ENCODE peak calls at places on chromosomes 4 and X, in seven cellular contexts. One of them, this sample, is unnamed.

GRCh38 chr4:4492161-4492847 is 49.5 kb downstream of the STX18 start:
- DNase-seq in activated CD4-positive, alpha-beta T cell treated with anti-CD3 and anti-CD28 coated beads for 24 hours: no peak
- DNase-seq in activated CD8-positive, alpha-beta T cell treated with anti-CD3 and anti-CD28 coated beads for 36 hours: peak
- DNase-seq in activated naive CD8-positive, alpha-beta T cell treated with anti-CD3 and anti-CD28 coated beads, Interleukin-2, amount 50 U/mL, for 24 hours: no peak
- DNase-seq in nucleus accumbens: no peak
- DNase-seq in AG08396: no peak
- DNase-seq in nephron progenitor cell: no peak
- DNase-seq in this sample: no peak

GRCh38 chr4:98939892-98940298 is 11.0 kb upstream of the EIF4E start:
- DNase-seq in activated CD8-positive, alpha-beta T cell treated with anti-CD3 and anti-CD28 coated beads for 36 hours: no peak
- DNase-seq in nephron progenitor cell: peak
- DNase-seq in AG08396: peak
- DNase-seq in activated CD4-positive, alpha-beta T cell treated with anti-CD3 and anti-CD28 coated beads for 24 hours: no peak
- DNase-seq in activated naive CD8-positive, alpha-beta T cell treated with anti-CD3 and anti-CD28 coated beads, Interleukin-2, amount 50 U/mL, for 24 hours: no peak
- DNase-seq in nucleus accumbens: no peak
- DNase-seq in this sample: no peak

GRCh38 chr4:143207555-143207954 is 22.8 kb downstream of the USP38 start:
- DNase-seq in activated CD8-positive, alpha-beta T cell treated with anti-CD3 and anti-CD28 coated beads for 36 hours: no peak
- DNase-seq in activated CD4-positive, alpha-beta T cell treated with anti-CD3 and anti-CD28 coated beads for 24 hours: no peak
- DNase-seq in nephron progenitor cell: no peak
- DNase-seq in activated naive CD8-positive, alpha-beta T cell treated with anti-CD3 and anti-CD28 coated beads, Interleukin-2, amount 50 U/mL, for 24 hours: no peak
- DNase-seq in AG08396: no peak
- DNase-seq in nucleus accumbens: no peak
- DNase-seq in this sample: no peak

GRCh38 chr4:5376015-5376414 is 324.7 kb downstream of the STK32B start:
- DNase-seq in activated CD8-positive, alpha-beta T cell treated with anti-CD3 and anti-CD28 coated beads for 36 hours: no peak
- DNase-seq in activated CD4-positive, alpha-beta T cell treated with anti-CD3 and anti-CD28 coated beads for 24 hours: no peak
- DNase-seq in nucleus accumbens: no peak
- DNase-seq in activated naive CD8-positive, alpha-beta T cell treated with anti-CD3 and anti-CD28 coated beads, Interleukin-2, amount 50 U/mL, for 24 hours: no peak
- DNase-seq in AG08396: no peak
- DNase-seq in nephron progenitor cell: no peak
- DNase-seq in this sample: no peak

GRCh38 chrX:148517191-148517590 is 16.8 kb downstream of the AFF2 start:
- DNase-seq in activated CD8-positive, alpha-beta T cell treated with anti-CD3 and anti-CD28 coated beads for 36 hours: no peak
- DNase-seq in nucleus accumbens: no peak
- DNase-seq in AG08396: no peak
- DNase-seq in activated CD4-positive, alpha-beta T cell treated with anti-CD3 and anti-CD28 coated beads for 24 hours: no peak
- DNase-seq in nephron progenitor cell: no peak
- DNase-seq in activated naive CD8-positive, alpha-beta T cell treated with anti-CD3 and anti-CD28 coated beads, Interleukin-2, amount 50 U/mL, for 24 hours: no peak
- DNase-seq in this sample: no peak

GRCh38 chr4:10045481-10045880 is 24.2 kb upstream of the SLC2A9 start:
- DNase-seq in nucleus accumbens: no peak
- DNase-seq in AG08396: no peak
- DNase-seq in activated CD4-positive, alpha-beta T cell treated with anti-CD3 and anti-CD28 coated beads for 24 hours: no peak
- DNase-seq in activated CD8-positive, alpha-beta T cell treated with anti-CD3 and anti-CD28 coated beads for 36 hours: no peak
- DNase-seq in nephron progenitor cell: no peak
- DNase-seq in activated naive CD8-positive, alpha-beta T cell treated with anti-CD3 and anti-CD28 coated beads, Interleukin-2, amount 50 U/mL, for 24 hours: no peak
- DNase-seq in this sample: no peak

GRCh38 chr4:181970356-181970755 is 272.8 kb upstream of the TENM3 start:
- DNase-seq in nucleus accumbens: no peak
- DNase-seq in nephron progenitor cell: no peak
- DNase-seq in activated CD8-positive, alpha-beta T cell treated with anti-CD3 and anti-CD28 coated beads for 36 hours: no peak
- DNase-seq in activated CD4-positive, alpha-beta T cell treated with anti-CD3 and anti-CD28 coated beads for 24 hours: no peak
- DNase-seq in AG08396: no peak
- DNase-seq in activated naive CD8-positive, alpha-beta T cell treated with anti-CD3 and anti-CD28 coated beads, Interleukin-2, amount 50 U/mL, for 24 hours: no peak
- DNase-seq in this sample: no peak

GRCh38 chr4:62302710-62303109 is 1102.6 kb downstream of the ADGRL3 start:
- DNase-seq in activated CD8-positive, alpha-beta T cell treated with anti-CD3 and anti-CD28 coated beads for 36 hours: no peak
- DNase-seq in AG08396: no peak
- DNase-seq in activated naive CD8-positive, alpha-beta T cell treated with anti-CD3 and anti-CD28 coated beads, Interleukin-2, amount 50 U/mL, for 24 hours: no peak
- DNase-seq in nephron progenitor cell: no peak
- DNase-seq in activated CD4-positive, alpha-beta T cell treated with anti-CD3 and anti-CD28 coated beads for 24 hours: no peak
- DNase-seq in nucleus accumbens: no peak
- DNase-seq in this sample: no peak

GRCh38 chrX:46209768-46210167 is 335.5 kb downstream of the ZNF674 start:
- DNase-seq in nucleus accumbens: no peak
- DNase-seq in AG08396: no peak
- DNase-seq in activated naive CD8-positive, alpha-beta T cell treated with anti-CD3 and anti-CD28 coated beads, Interleukin-2, amount 50 U/mL, for 24 hours: no peak
- DNase-seq in nephron progenitor cell: no peak
- DNase-seq in activated CD4-positive, alpha-beta T cell treated with anti-CD3 and anti-CD28 coated beads for 24 hours: no peak
- DNase-seq in activated CD8-positive, alpha-beta T cell treated with anti-CD3 and anti-CD28 coated beads for 36 hours: no peak
- DNase-seq in this sample: no peak

GRCh38 chrX:139724626-139725025 is 16.7 kb upstream of the MCF2 start:
- DNase-seq in activated CD8-positive, alpha-beta T cell treated with anti-CD3 and anti-CD28 coated beads for 36 hours: no peak
- DNase-seq in nucleus accumbens: no peak
- DNase-seq in nephron progenitor cell: no peak
- DNase-seq in AG08396: no peak
- DNase-seq in activated naive CD8-positive, alpha-beta T cell treated with anti-CD3 and anti-CD28 coated beads, Interleukin-2, amount 50 U/mL, for 24 hours: no peak
- DNase-seq in activated CD4-positive, alpha-beta T cell treated with anti-CD3 and anti-CD28 coated beads for 24 hours: no peak
- DNase-seq in this sample: no peak

GRCh38 chr4:189445613-189446012 is 495.1 kb upstream of the FRG1 start:
- DNase-seq in nucleus accumbens: no peak
- DNase-seq in nephron progenitor cell: no peak
- DNase-seq in activated CD8-positive, alpha-beta T cell treated with anti-CD3 and anti-CD28 coated beads for 36 hours: no peak
- DNase-seq in AG08396: no peak
- DNase-seq in activated naive CD8-positive, alpha-beta T cell treated with anti-CD3 and anti-CD28 coated beads, Interleukin-2, amount 50 U/mL, for 24 hours: no peak
- DNase-seq in activated CD4-positive, alpha-beta T cell treated with anti-CD3 and anti-CD28 coated beads for 24 hours: no peak
- DNase-seq in this sample: no peak

GRCh38 chr4:118265312-118266144 is 87.3 kb downstream of the PRSS12 start:
- DNase-seq in activated CD4-positive, alpha-beta T cell treated with anti-CD3 and anti-CD28 coated beads for 24 hours: no peak
- DNase-seq in nucleus accumbens: no peak
- DNase-seq in activated CD8-positive, alpha-beta T cell treated with anti-CD3 and anti-CD28 coated beads for 36 hours: peak
- DNase-seq in activated naive CD8-positive, alpha-beta T cell treated with anti-CD3 and anti-CD28 coated beads, Interleukin-2, amount 50 U/mL, for 24 hours: peak
- DNase-seq in nephron progenitor cell: no peak
- DNase-seq in AG08396: no peak
- DNase-seq in this sample: no peak

GRCh38 chr4:109729563-109730293 is at the start of gene PLA2G12A:
- DNase-seq in activated naive CD8-positive, alpha-beta T cell treated with anti-CD3 and anti-CD28 coated beads, Interleukin-2, amount 50 U/mL, for 24 hours: peak
- DNase-seq in nephron progenitor cell: peak
- DNase-seq in AG08396: peak
- DNase-seq in activated CD4-positive, alpha-beta T cell treated with anti-CD3 and anti-CD28 coated beads for 24 hours: peak
- DNase-seq in activated CD8-positive, alpha-beta T cell treated with anti-CD3 and anti-CD28 coated beads for 36 hours: peak
- DNase-seq in nucleus accumbens: peak
- DNase-seq in this sample: peak

GRCh38 chrX:25869761-25870160 is 268.4 kb upstream of the MAGEB18 start:
- DNase-seq in activated CD8-positive, alpha-beta T cell treated with anti-CD3 and anti-CD28 coated beads for 36 hours: no peak
- DNase-seq in activated CD4-positive, alpha-beta T cell treated with anti-CD3 and anti-CD28 coated beads for 24 hours: no peak
- DNase-seq in nephron progenitor cell: no peak
- DNase-seq in AG08396: no peak
- DNase-seq in nucleus accumbens: no peak
- DNase-seq in activated naive CD8-positive, alpha-beta T cell treated with anti-CD3 and anti-CD28 coated beads, Interleukin-2, amount 50 U/mL, for 24 hours: no peak
- DNase-seq in this sample: no peak

GRCh38 chr4:42865572-42866189 is 26.8 kb upstream of the GRXCR1 start:
- DNase-seq in activated naive CD8-positive, alpha-beta T cell treated with anti-CD3 and anti-CD28 coated beads, Interleukin-2, amount 50 U/mL, for 24 hours: peak
- DNase-seq in activated CD4-positive, alpha-beta T cell treated with anti-CD3 and anti-CD28 coated beads for 24 hours: peak
- DNase-seq in nucleus accumbens: no peak
- DNase-seq in activated CD8-positive, alpha-beta T cell treated with anti-CD3 and anti-CD28 coated beads for 36 hours: peak
- DNase-seq in AG08396: peak
- DNase-seq in nephron progenitor cell: peak
- DNase-seq in this sample: peak

GRCh38 chrX:120452131-120452530 is 17.0 kb downstream of the LAMP2 start:
- DNase-seq in nephron progenitor cell: peak
- DNase-seq in activated naive CD8-positive, alpha-beta T cell treated with anti-CD3 and anti-CD28 coated beads, Interleukin-2, amount 50 U/mL, for 24 hours: no peak
- DNase-seq in AG08396: peak
- DNase-seq in activated CD4-positive, alpha-beta T cell treated with anti-CD3 and anti-CD28 coated beads for 24 hours: no peak
- DNase-seq in activated CD8-positive, alpha-beta T cell treated with anti-CD3 and anti-CD28 coated beads for 36 hours: no peak
- DNase-seq in nucleus accumbens: peak
- DNase-seq in this sample: no peak

GRCh38 chrX:65755786-65756185 is 88.3 kb downstream of the MSN start:
- DNase-seq in activated CD4-positive, alpha-beta T cell treated with anti-CD3 and anti-CD28 coated beads for 24 hours: no peak
- DNase-seq in nephron progenitor cell: no peak
- DNase-seq in activated CD8-positive, alpha-beta T cell treated with anti-CD3 and anti-CD28 coated beads for 36 hours: no peak
- DNase-seq in AG08396: no peak
- DNase-seq in activated naive CD8-positive, alpha-beta T cell treated with anti-CD3 and anti-CD28 coated beads, Interleukin-2, amount 50 U/mL, for 24 hours: no peak
- DNase-seq in nucleus accumbens: no peak
- DNase-seq in this sample: no peak

GRCh38 chr4:28973591-28974350 is 1746.4 kb upstream of the PCDH7 start:
- DNase-seq in activated naive CD8-positive, alpha-beta T cell treated with anti-CD3 and anti-CD28 coated beads, Interleukin-2, amount 50 U/mL, for 24 hours: no peak
- DNase-seq in activated CD8-positive, alpha-beta T cell treated with anti-CD3 and anti-CD28 coated beads for 36 hours: no peak
- DNase-seq in AG08396: no peak
- DNase-seq in nucleus accumbens: no peak
- DNase-seq in nephron progenitor cell: no peak
- DNase-seq in activated CD4-positive, alpha-beta T cell treated with anti-CD3 and anti-CD28 coated beads for 24 hours: no peak
- DNase-seq in this sample: no peak

GRCh38 chrX:119685225-119686066 is 7.5 kb downstream of the SEPTIN6 start:
- DNase-seq in activated CD8-positive, alpha-beta T cell treated with anti-CD3 and anti-CD28 coated beads for 36 hours: peak
- DNase-seq in AG08396: no peak
- DNase-seq in nucleus accumbens: no peak
- DNase-seq in activated CD4-positive, alpha-beta T cell treated with anti-CD3 and anti-CD28 coated beads for 24 hours: no peak
- DNase-seq in nephron progenitor cell: no peak
- DNase-seq in activated naive CD8-positive, alpha-beta T cell treated with anti-CD3 and anti-CD28 coated beads, Interleukin-2, amount 50 U/mL, for 24 hours: no peak
- DNase-seq in this sample: no peak

GRCh38 chr4:14871676-14872430 is 130.4 kb upstream of the CPEB2 start:
- DNase-seq in activated CD8-positive, alpha-beta T cell treated with anti-CD3 and anti-CD28 coated beads for 36 hours: peak
- DNase-seq in activated naive CD8-positive, alpha-beta T cell treated with anti-CD3 and anti-CD28 coated beads, Interleukin-2, amount 50 U/mL, for 24 hours: peak
- DNase-seq in activated CD4-positive, alpha-beta T cell treated with anti-CD3 and anti-CD28 coated beads for 24 hours: no peak
- DNase-seq in nucleus accumbens: no peak
- DNase-seq in AG08396: no peak
- DNase-seq in nephron progenitor cell: peak
- DNase-seq in this sample: no peak

GRCh38 chrX:11210397-11210796 is 82.8 kb upstream of the AMELX start:
- DNase-seq in activated CD4-positive, alpha-beta T cell treated with anti-CD3 and anti-CD28 coated beads for 24 hours: no peak
- DNase-seq in nucleus accumbens: no peak
- DNase-seq in AG08396: no peak
- DNase-seq in activated naive CD8-positive, alpha-beta T cell treated with anti-CD3 and anti-CD28 coated beads, Interleukin-2, amount 50 U/mL, for 24 hours: no peak
- DNase-seq in nephron progenitor cell: no peak
- DNase-seq in activated CD8-positive, alpha-beta T cell treated with anti-CD3 and anti-CD28 coated beads for 36 hours: no peak
- DNase-seq in this sample: no peak

GRCh38 chr4:167290684-167291083 is 56.4 kb upstream of the SPOCK3 start:
- DNase-seq in activated naive CD8-positive, alpha-beta T cell treated with anti-CD3 and anti-CD28 coated beads, Interleukin-2, amount 50 U/mL, for 24 hours: no peak
- DNase-seq in nephron progenitor cell: no peak
- DNase-seq in AG08396: no peak
- DNase-seq in activated CD8-positive, alpha-beta T cell treated with anti-CD3 and anti-CD28 coated beads for 36 hours: no peak
- DNase-seq in nucleus accumbens: no peak
- DNase-seq in activated CD4-positive, alpha-beta T cell treated with anti-CD3 and anti-CD28 coated beads for 24 hours: no peak
- DNase-seq in this sample: no peak

GRCh38 chrX:104370089-104370488 is 115.4 kb upstream of the ESX1 start:
- DNase-seq in activated naive CD8-positive, alpha-beta T cell treated with anti-CD3 and anti-CD28 coated beads, Interleukin-2, amount 50 U/mL, for 24 hours: no peak
- DNase-seq in AG08396: no peak
- DNase-seq in nephron progenitor cell: no peak
- DNase-seq in activated CD4-positive, alpha-beta T cell treated with anti-CD3 and anti-CD28 coated beads for 24 hours: no peak
- DNase-seq in nucleus accumbens: no peak
- DNase-seq in activated CD8-positive, alpha-beta T cell treated with anti-CD3 and anti-CD28 coated beads for 36 hours: no peak
- DNase-seq in this sample: no peak

GRCh38 chr4:139530833-139531427 is 25.1 kb downstream of the SETD7 start:
- DNase-seq in nephron progenitor cell: peak
- DNase-seq in activated CD8-positive, alpha-beta T cell treated with anti-CD3 and anti-CD28 coated beads for 36 hours: peak
- DNase-seq in AG08396: peak
- DNase-seq in activated naive CD8-positive, alpha-beta T cell treated with anti-CD3 and anti-CD28 coated beads, Interleukin-2, amount 50 U/mL, for 24 hours: peak
- DNase-seq in activated CD4-positive, alpha-beta T cell treated with anti-CD3 and anti-CD28 coated beads for 24 hours: peak
- DNase-seq in nucleus accumbens: peak
- DNase-seq in this sample: peak

GRCh38 chr4:95833652-95834276 is 6.1 kb upstream of the PDHA2 start:
- DNase-seq in activated CD4-positive, alpha-beta T cell treated with anti-CD3 and anti-CD28 coated beads for 24 hours: no peak
- DNase-seq in AG08396: no peak
- DNase-seq in nephron progenitor cell: no peak
- DNase-seq in activated naive CD8-positive, alpha-beta T cell treated with anti-CD3 and anti-CD28 coated beads, Interleukin-2, amount 50 U/mL, for 24 hours: no peak
- DNase-seq in activated CD8-positive, alpha-beta T cell treated with anti-CD3 and anti-CD28 coated beads for 36 hours: no peak
- DNase-seq in nucleus accumbens: no peak
- DNase-seq in this sample: no peak

GRCh38 chr4:83484500-83485431 is at the start of gene ABRAXAS1:
- DNase-seq in activated naive CD8-positive, alpha-beta T cell treated with anti-CD3 and anti-CD28 coated beads, Interleukin-2, amount 50 U/mL, for 24 hours: peak
- DNase-seq in activated CD4-positive, alpha-beta T cell treated with anti-CD3 and anti-CD28 coated beads for 24 hours: peak
- DNase-seq in nucleus accumbens: peak
- DNase-seq in activated CD8-positive, alpha-beta T cell treated with anti-CD3 and anti-CD28 coated beads for 36 hours: peak
- DNase-seq in AG08396: peak
- DNase-seq in nephron progenitor cell: peak
- DNase-seq in this sample: peak

GRCh38 chr4:132386130-132386529 is 763.0 kb upstream of the PCDH10 start:
- DNase-seq in nucleus accumbens: no peak
- DNase-seq in AG08396: no peak
- DNase-seq in activated CD8-positive, alpha-beta T cell treated with anti-CD3 and anti-CD28 coated beads for 36 hours: no peak
- DNase-seq in activated naive CD8-positive, alpha-beta T cell treated with anti-CD3 and anti-CD28 coated beads, Interleukin-2, amount 50 U/mL, for 24 hours: no peak
- DNase-seq in activated CD4-positive, alpha-beta T cell treated with anti-CD3 and anti-CD28 coated beads for 24 hours: no peak
- DNase-seq in nephron progenitor cell: no peak
- DNase-seq in this sample: no peak

GRCh38 chrX:110081740-110082139 is 78.8 kb downstream of the TMEM164 start:
- DNase-seq in activated naive CD8-positive, alpha-beta T cell treated with anti-CD3 and anti-CD28 coated beads, Interleukin-2, amount 50 U/mL, for 24 hours: no peak
- DNase-seq in activated CD8-positive, alpha-beta T cell treated with anti-CD3 and anti-CD28 coated beads for 36 hours: no peak
- DNase-seq in nucleus accumbens: no peak
- DNase-seq in AG08396: no peak
- DNase-seq in nephron progenitor cell: no peak
- DNase-seq in activated CD4-positive, alpha-beta T cell treated with anti-CD3 and anti-CD28 coated beads for 24 hours: no peak
- DNase-seq in this sample: no peak

GRCh38 chr4:98026362-98026761 is 116.9 kb downstream of the STPG2 start:
- DNase-seq in activated CD4-positive, alpha-beta T cell treated with anti-CD3 and anti-CD28 coated beads for 24 hours: no peak
- DNase-seq in AG08396: no peak
- DNase-seq in nucleus accumbens: no peak
- DNase-seq in activated naive CD8-positive, alpha-beta T cell treated with anti-CD3 and anti-CD28 coated beads, Interleukin-2, amount 50 U/mL, for 24 hours: no peak
- DNase-seq in nephron progenitor cell: no peak
- DNase-seq in activated CD8-positive, alpha-beta T cell treated with anti-CD3 and anti-CD28 coated beads for 36 hours: no peak
- DNase-seq in this sample: no peak

GRCh38 chr4:26905172-26905571 is 44.5 kb downstream of the STIM2 start:
- DNase-seq in activated naive CD8-positive, alpha-beta T cell treated with anti-CD3 and anti-CD28 coated beads, Interleukin-2, amount 50 U/mL, for 24 hours: no peak
- DNase-seq in AG08396: no peak
- DNase-seq in nucleus accumbens: no peak
- DNase-seq in nephron progenitor cell: no peak
- DNase-seq in activated CD8-positive, alpha-beta T cell treated with anti-CD3 and anti-CD28 coated beads for 36 hours: peak
- DNase-seq in activated CD4-positive, alpha-beta T cell treated with anti-CD3 and anti-CD28 coated beads for 24 hours: no peak
- DNase-seq in this sample: no peak